ENCODE peak calls at places on chromosomes 3 and 15, in four cellular contexts. G, M, T and S are unnamed samples.

GRCh38 chr3:65999606-66000005 is 39.1 kb downstream of the MAGI1 start:
- DNase-seq in G (no peak), M (no peak), T (no peak), S (no peak)

GRCh38 chr3:122111974-122112373 is 56.8 kb downstream of the CD86 start:
- DNase-seq in G (no peak), M (no peak), T (no peak), S (no peak)

GRCh38 chr15:36109943-36110658 is 469.3 kb upstream of the CDIN1 start:
- DNase-seq in G (no peak), M (peak; percentile 65), T (no peak), S (no peak)

GRCh38 chr3:192130534-192131132 is 596.7 kb downstream of the FGF12 start:
- DNase-seq in G (peak; percentile 38), M (peak; percentile 76), T (peak; percentile 16), S (peak; percentile 19)

GRCh38 chr3:185942907-185943306 is 5.1 kb upstream of the TRA2B start:
- DNase-seq in G (no peak), M (no peak), T (no peak), S (no peak)

GRCh38 chr15:37019479-37020433 is 80.6 kb downstream of the MEIS2 start:
- DNase-seq in G (no peak), M (peak; percentile 84), T (peak; percentile 38), S (peak; percentile 29)

GRCh38 chr3:43181202-43181910 is 75.5 kb upstream of the POMGNT2 start:
- DNase-seq in G (no peak), M (no peak), T (no peak), S (no peak)

GRCh38 chr15:48330855-48331795 is at the start of gene DUT:
- DNase-seq in G (peak; percentile 54), M (peak; percentile 84), T (peak; percentile 81), S (peak; percentile 90)

GRCh38 chr15:67641453-67641852 is 99.0 kb downstream of the MAP2K5 start:
- DNase-seq in G (no peak), M (no peak), T (no peak), S (no peak)

GRCh38 chr15:68578175-68578959 is 426 bp upstream of the CORO2B start:
- DNase-seq in G (peak; percentile 33), M (peak; percentile 51), T (peak; percentile 89), S (peak; percentile 80)

GRCh38 chr3:39879581-39879980 is 70.2 kb downstream of the MYRIP start:
- DNase-seq in G (no peak), M (no peak), T (no peak), S (no peak)

GRCh38 chr3:185637388-185637787 is 51.3 kb downstream of the SENP2 start:
- DNase-seq in G (no peak), M (no peak), T (no peak), S (no peak)

GRCh38 chr15:66698971-66699370 is 3.1 kb upstream of the SMAD6 start:
- DNase-seq in G (no peak), M (no peak), T (no peak), S (no peak)

GRCh38 chr3:30263238-30263920 is 343.0 kb upstream of the TGFBR2 start:
- DNase-seq in G (no peak), M (no peak), T (no peak), S (no peak)

GRCh38 chr3:156558389-156558788 is 3.5 kb upstream of the SSR3 start:
- DNase-seq in G (no peak), M (no peak), T (no peak), S (peak; percentile 13)

GRCh38 chr15:50971542-50971941 is 63.1 kb downstream of the AP4E1 start:
- DNase-seq in G (no peak), M (no peak), T (no peak), S (no peak)

GRCh38 chr15:58551084-58551763 is 119.4 kb downstream of the LIPC start:
- DNase-seq in G (no peak), M (no peak), T (no peak), S (no peak)

GRCh38 chr3:135908225-135908624 is 57.3 kb upstream of the PPP2R3A start:
- DNase-seq in G (peak; percentile 58), M (no peak), T (no peak), S (no peak)

DNA sequence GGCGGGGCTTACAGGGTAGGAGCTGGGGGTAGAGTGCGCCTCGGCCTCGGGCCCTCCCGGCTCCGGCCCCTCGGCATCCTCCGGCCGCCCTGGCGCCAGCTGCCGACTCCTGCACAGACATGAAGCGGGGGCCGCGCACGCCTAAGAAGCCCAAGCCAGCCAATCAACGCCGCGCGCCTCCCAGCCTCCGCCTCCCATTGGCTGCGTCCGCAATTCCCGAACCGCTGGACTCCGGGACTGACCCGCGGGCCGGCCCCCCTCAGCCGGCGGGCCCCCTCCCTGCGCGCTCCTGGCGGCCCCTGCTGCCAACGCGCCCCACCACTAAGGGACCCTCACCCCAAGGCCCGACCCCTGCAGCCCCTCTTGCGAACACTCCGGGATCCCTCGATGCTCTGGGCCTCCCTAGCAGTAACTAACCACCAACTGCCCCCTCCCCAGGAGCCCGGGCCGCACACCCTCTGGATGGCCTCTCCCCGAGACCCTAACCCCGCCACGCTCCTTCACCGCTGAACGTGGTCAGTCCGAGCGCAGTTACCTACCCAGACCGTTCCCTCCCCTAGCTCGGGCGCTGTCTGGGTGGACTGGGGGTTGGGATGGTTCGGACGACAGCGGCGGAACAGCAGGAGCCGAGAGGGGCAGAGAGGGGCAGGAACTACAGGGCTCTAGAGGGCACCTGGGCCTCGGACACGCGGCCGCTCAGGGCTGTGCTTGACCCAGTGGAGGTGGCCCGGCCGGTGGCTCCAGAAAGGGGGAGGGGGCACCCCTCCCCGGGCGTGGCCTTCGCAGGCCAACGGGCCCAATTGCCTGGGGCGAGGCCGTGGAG is 5.0 kb downstream of the GATA2 start:
- DNase-seq in G (peak; percentile 98), M (peak; percentile 82), T (peak; percentile 80), S (peak; percentile 90)
- TF ChIP-seq POLR2A in G (peak; percentile 80), M (peak; percentile 91), T (no peak), S (peak; percentile 99)

GRCh38 chr3:11899826-11900225 is 53.1 kb upstream of the TAMM41 start:
- DNase-seq in G (no peak), M (no peak), T (no peak), S (no peak)

GRCh38 chr3:11900844-11901243 is 54.2 kb upstream of the TAMM41 start:
- DNase-seq in G (no peak), M (no peak), T (no peak), S (no peak)

GRCh38 chr3:11901286-11901875 is 54.7 kb upstream of the TAMM41 start:
- DNase-seq in G (no peak), M (no peak), T (no peak), S (no peak)

GRCh38 chr3:11903047-11903446 is 56.4 kb upstream of the TAMM41 start:
- DNase-seq in G (no peak), M (no peak), T (no peak), S (no peak)

DNA sequence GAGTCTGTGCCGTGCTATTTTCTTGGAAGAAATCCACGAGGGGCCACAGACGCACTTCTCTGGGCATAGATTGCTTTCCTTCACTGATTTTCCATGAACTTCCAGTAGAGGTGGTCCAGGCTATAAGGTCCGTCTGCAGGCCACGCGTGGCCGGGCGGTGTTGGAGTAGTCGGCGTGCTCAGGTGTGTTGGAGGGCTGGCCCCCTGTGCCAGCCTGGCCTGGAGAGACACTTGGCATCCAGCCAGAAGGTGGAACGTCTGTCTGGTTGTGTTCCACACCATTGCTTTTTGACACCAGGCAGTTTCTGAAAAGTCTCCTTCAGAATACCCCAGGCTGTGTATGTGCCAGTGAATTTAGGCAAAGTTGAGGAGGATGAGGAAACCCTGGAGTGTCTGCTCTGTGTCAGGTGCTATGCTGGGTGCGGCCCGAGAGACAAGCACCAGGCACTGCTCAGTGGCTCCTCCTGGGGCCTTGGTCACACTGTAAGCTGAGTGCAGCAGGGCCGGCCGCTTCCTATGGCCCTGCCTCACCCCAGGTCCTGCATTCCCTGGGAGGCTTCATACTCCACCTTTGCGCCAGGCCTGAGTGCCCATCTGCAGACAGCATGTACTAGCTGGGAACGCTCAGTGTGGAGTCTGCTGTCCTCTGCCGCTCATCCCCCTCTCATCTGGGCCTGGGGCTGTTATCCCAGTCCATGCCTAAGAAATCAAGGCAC is 52.1 kb upstream of the TAMM41 start:
- DNase-seq in G (no peak), M (no peak), T (no peak), S (no peak)
- TF ChIP-seq POLR2A in G (no peak), M (no peak), T (no peak), S (no peak)

GRCh38 chr15:101487060-101487459 is 2.4 kb downstream of the PCSK6 start:
- DNase-seq in G (no peak), M (no peak), T (no peak), S (no peak)

GRCh38 chr15:101489236-101489632 is 273 bp downstream of the PCSK6 start:
- DNase-seq in G (no peak), M (no peak), T (peak; percentile 46), S (peak; percentile 75)

GRCh38 chr15:101489633-101490407 is at the start of gene PCSK6:
- DNase-seq in G (no peak), M (no peak), T (no peak), S (no peak)

GRCh38 chr15:101490408-101490891 is 943 bp upstream of the PCSK6 start:
- DNase-seq in G (no peak), M (no peak), T (no peak), S (peak; percentile 2)

DNA sequence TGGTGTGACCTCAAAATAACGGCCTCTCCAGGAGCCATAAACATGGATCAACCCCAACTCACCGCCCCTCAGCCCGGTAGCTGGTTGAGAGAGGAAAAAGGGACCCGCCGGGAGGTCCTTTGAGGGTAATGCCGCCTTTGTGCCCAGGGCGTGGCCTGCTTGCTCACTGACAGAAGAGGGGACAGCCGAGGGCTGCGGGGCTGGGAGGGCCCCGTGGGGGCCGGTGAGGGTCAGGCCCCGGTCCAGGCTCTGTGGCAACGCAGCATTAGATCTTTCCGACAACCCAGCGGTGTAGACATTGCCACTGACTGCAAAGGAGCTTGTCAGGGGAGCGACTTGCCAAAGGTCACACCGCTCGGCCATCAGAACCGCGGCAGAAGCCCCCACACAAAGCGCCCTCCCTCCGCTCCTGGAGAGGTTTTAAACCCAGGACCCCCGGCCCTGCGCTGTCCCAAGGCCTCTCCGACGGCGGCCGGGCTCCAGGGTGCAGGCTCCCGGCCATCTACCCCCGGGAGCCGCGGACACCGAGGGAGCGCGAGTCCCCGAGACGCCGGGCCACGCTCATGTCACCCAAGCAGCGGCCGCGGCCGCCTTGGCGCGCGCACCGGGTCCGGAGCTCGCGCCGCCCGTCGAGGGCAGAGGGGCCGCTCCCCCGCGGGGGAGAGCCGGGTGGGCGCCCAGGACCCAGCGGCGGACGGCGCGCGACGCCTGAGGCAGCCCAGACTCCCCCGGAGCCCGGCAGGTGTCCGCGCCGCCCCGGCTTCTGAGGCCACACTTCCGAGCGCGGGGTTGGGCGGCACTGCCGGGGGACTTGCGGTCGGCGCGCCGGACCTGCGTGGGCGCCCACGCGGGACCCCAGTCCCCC is 975 bp downstream of the PCSK6 start:
- DNase-seq in G (no peak), M (no peak), T (no peak), S (no peak)
- TF ChIP-seq POLR2A in G (no peak), M (no peak), T (no peak), S (no peak)

DNA sequence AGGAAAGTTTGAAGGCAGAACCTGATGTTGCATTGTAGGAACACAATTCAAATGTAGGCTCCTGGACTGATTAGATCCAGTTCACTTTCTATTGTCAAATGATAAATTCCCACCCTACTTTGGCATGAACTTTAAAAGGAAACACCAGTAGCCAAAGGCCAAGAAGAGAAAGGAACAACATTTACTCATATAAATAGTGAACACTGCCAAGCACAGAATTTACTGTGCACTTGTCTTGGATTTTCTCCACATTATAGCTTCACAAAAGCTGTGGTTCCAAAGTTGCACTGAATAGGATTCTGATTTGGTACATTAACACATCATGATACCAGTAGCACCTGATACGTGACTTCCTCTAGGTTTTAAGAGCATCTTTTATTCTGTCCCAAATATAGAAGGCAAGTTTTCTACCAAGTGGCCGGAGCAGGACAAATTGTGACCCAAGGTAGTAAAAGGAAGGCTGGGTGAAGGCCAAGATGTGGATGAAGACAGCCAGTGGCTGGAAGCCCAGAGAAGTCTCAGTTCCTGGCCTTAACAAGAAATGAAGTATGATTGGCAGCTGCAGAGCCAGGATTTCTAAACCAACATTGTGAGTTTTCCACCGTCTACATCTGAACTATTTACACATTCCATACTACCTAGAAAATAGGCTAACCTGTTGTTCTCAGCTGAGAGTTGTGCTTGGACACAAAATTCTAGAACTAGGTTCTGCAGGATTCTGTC is 206.8 kb downstream of the THRB start:
- DNase-seq in G (no peak), M (no peak), T (no peak), S (no peak)
- TF ChIP-seq POLR2A in G (no peak), M (no peak), T (no peak), S (no peak)